ENCODE peak calls at places on chromosomes 11 and 22, in seven cellular contexts. U is fibroblast of pulmonary artery, V is psoas muscle, N is cardiac fibroblast, K is neural crest cell, C is heart right ventricle, Y is ovary. F is an unnamed sample.
A peak's percentile ranks its signal among the peaks of the same experiment; 100 is the strongest.

GRCh38 chr11:111308140-111308539 is 9.8 kb downstream of the POU2AF3 start:
- DNase-seq in U (no peak), V (no peak), N (no peak), K (no peak), C (no peak), Y (no peak), F (no peak)

GRCh38 chr22:27668828-27669797 is 132.4 kb downstream of the MN1 start:
- DNase-seq in U (peak; percentile 71), V (peak; percentile 88), N (peak; percentile 86), K (no peak), C (peak; percentile 87), Y (no peak), F (no peak)

GRCh38 chr22:33921576-33922181 is 1.4 kb upstream of the LARGE1 start:
- DNase-seq in U (peak; percentile 57), V (peak; percentile 63), N (peak; percentile 61), K (peak; percentile 78), C (peak; percentile 62), Y (peak; percentile 76), F (peak; percentile 54)

GRCh38 chr22:30008401-30008800 is 71.9 kb upstream of the HORMAD2 start:
- DNase-seq in U (no peak), V (no peak), N (no peak), K (no peak), C (no peak), Y (no peak), F (no peak)

GRCh38 chr11:115193931-115194797 is 310.1 kb downstream of the CADM1 start:
- DNase-seq in U (no peak), V (no peak), N (peak; percentile 10), K (no peak), C (no peak), Y (no peak), F (peak; percentile 22)

GRCh38 chr11:116871248-116871647 is 33.8 kb upstream of the APOA1 start:
- DNase-seq in U (peak; percentile 72), V (no peak), N (peak; percentile 92), K (no peak), C (peak; percentile 44), Y (no peak), F (no peak)

GRCh38 chr22:27045103-27045940 is 387.9 kb downstream of the MIAT start:
- DNase-seq in U (peak; percentile 33), V (no peak), N (peak; percentile 49), K (no peak), C (no peak), Y (no peak), F (no peak)

GRCh38 chr11:57567512-57568329 is at the start of gene UBE2L6:
- DNase-seq in U (no peak), V (peak; percentile 50), N (no peak), K (peak; percentile 57), C (peak; percentile 50), Y (peak; percentile 82), F (peak; percentile 79)

GRCh38 chr11:126072821-126073594 is 10.3 kb upstream of the CDON start:
- DNase-seq in U (no peak), V (no peak), N (no peak), K (no peak), C (no peak), Y (no peak), F (no peak)

GRCh38 chr11:96045622-96046456 is 121.9 kb upstream of the MTMR2 start:
- DNase-seq in U (peak; percentile 75), V (peak; percentile 29), N (peak; percentile 69), K (no peak), C (peak; percentile 21), Y (peak; percentile 64), F (no peak)

GRCh38 chr11:45333506-45333971 is 47.4 kb upstream of the SYT13 start:
- DNase-seq in U (peak; percentile 73), V (no peak), N (peak; percentile 83), K (no peak), C (peak; percentile 66), Y (peak; percentile 61), F (no peak)

GRCh38 chr22:39685336-39686177 is 115.0 kb downstream of the CACNA1I start:
- DNase-seq in U (no peak), V (no peak), N (no peak), K (no peak), C (no peak), Y (no peak), F (no peak)

GRCh38 chr22:37079668-37080171 is 28.2 kb downstream of the KCTD17 start:
- DNase-seq in U (peak; percentile 67), V (no peak), N (peak; percentile 70), K (no peak), C (peak; percentile 16), Y (no peak), F (no peak)

GRCh38 chr11:6455070-6455469 is 14.3 kb upstream of the HPX start:
- DNase-seq in U (no peak), V (no peak), N (no peak), K (no peak), C (no peak), Y (no peak), F (no peak)

GRCh38 chr22:28637225-28637624 is 42.4 kb downstream of the TTC28 start:
- DNase-seq in U (no peak), V (no peak), N (no peak), K (no peak), C (no peak), Y (no peak), F (no peak)

GRCh38 chr11:3122775-3123201 is 42.3 kb downstream of the OSBPL5 start:
- DNase-seq in U (no peak), V (no peak), N (no peak), K (no peak), C (no peak), Y (no peak), F (no peak)

GRCh38 chr11:92314499-92314898 is 89.9 kb downstream of the FAT3 start:
- DNase-seq in U (peak; percentile 32), V (no peak), N (peak; percentile 46), K (no peak), C (no peak), Y (no peak), F (no peak)

GRCh38 chr11:26201411-26201810 is 130.5 kb upstream of the ANO3 start:
- DNase-seq in U (peak; percentile 17), V (no peak), N (peak; percentile 70), K (no peak), C (no peak), Y (no peak), F (no peak)

GRCh38 chr11:120805960-120806555 is 217.8 kb upstream of the TBCEL start:
- DNase-seq in U (no peak), V (no peak), N (no peak), K (no peak), C (no peak), Y (no peak), F (no peak)

DNA sequence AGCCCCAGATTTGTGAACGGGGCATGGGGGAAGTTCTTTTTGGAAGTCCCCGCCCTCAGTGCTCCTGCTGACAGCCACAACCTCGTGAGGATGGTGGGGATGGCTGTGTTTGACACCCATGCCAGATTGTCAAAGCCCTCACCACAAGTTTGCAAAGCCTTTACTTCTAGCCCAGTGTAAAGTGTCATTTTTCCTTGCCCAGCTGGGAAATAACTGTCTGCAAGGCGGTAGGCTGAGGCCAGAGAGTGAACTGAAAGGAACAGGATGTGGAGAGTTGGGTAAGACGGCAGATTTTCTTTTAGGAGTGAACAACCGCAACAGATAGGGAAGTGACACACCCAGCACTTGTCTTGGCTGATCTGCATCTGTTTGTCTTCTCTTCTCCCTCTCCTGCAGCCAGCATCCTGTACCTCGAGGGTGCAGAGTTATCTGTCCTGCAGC is 13.6 kb downstream of the IL17RA start:
- DNase-seq in U (peak; percentile 33), V (no peak), N (peak; percentile 27), K (no peak), C (no peak), Y (no peak), F (no peak)
- TF ChIP-seq CTCF in U (no peak), V (no peak), N (no peak), K (no peak), C (no peak), Y (no peak), F (no peak)

GRCh38 chr11:35963911-35964310 is 20.0 kb downstream of the LDLRAD3 start:
- DNase-seq in U (peak; percentile 94), V (no peak), N (peak; percentile 77), K (no peak), C (peak; percentile 23), Y (no peak), F (no peak)

GRCh38 chr11:35968386-35969088 is 24.7 kb downstream of the LDLRAD3 start:
- DNase-seq in U (no peak), V (no peak), N (no peak), K (no peak), C (no peak), Y (no peak), F (no peak)

GRCh38 chr11:35964846-35965245 is 21.0 kb downstream of the LDLRAD3 start:
- DNase-seq in U (no peak), V (no peak), N (no peak), K (no peak), C (no peak), Y (no peak), F (no peak)

GRCh38 chr11:35969089-35970046 is 25.5 kb downstream of the LDLRAD3 start:
- DNase-seq in U (no peak), V (no peak), N (no peak), K (no peak), C (no peak), Y (no peak), F (peak; percentile 20)

DNA sequence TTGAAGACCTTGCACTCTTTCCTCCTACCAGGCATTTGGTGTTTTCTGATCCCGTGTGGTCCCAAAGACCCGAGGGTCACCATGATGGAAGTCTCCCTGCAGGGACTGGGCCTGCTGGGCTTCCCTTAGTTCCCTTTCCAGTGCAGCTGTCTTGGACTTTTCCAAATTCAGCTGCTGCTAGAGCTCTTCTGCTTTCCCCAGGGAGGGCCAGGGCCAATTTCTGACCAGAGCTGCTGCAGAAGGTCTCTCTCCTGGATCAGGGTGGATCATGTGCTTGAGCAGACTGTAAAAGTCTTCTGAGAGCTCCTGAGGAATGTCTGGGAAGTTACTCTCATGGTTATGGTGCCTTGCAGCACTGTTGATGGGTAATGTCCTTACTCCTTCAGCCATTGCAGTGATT is 23.2 kb downstream of the LDLRAD3 start:
- DNase-seq in U (no peak), V (no peak), N (no peak), K (no peak), C (peak; percentile 49), Y (no peak), F (no peak)
- TF ChIP-seq CTCF in U (no peak), V (no peak), N (no peak), K (no peak), C (no peak), Y (no peak), F (no peak)

GRCh38 chr11:97683733-97684132 is 1293.9 kb downstream of the JRKL start:
- DNase-seq in U (no peak), V (no peak), N (peak; percentile 23), K (no peak), C (no peak), Y (no peak), F (no peak)
- TF ChIP-seq CTCF in U (no peak), V (no peak), N (no peak), K (peak; percentile 20), C (no peak), Y (no peak), F (no peak)

GRCh38 chr11:62352355-62353336 is 15.4 kb downstream of the ASRGL1 start:
- DNase-seq in U (no peak), V (no peak), N (no peak), K (no peak), C (no peak), Y (no peak), F (peak; percentile 39)

GRCh38 chr11:62358273-62358672 is 21.0 kb downstream of the ASRGL1 start:
- DNase-seq in U (no peak), V (no peak), N (no peak), K (no peak), C (no peak), Y (no peak), F (no peak)

GRCh38 chr11:62359475-62359874 is 22.2 kb downstream of the ASRGL1 start:
- DNase-seq in U (no peak), V (no peak), N (no peak), K (no peak), C (no peak), Y (no peak), F (no peak)

GRCh38 chr11:62353841-62354240 is 16.6 kb downstream of the ASRGL1 start:
- DNase-seq in U (no peak), V (no peak), N (no peak), K (no peak), C (no peak), Y (no peak), F (no peak)
- TF ChIP-seq CTCF in U (no peak), V (no peak), N (no peak), K (no peak), C (no peak), Y (no peak), F (no peak)